ENCODE peak calls at places on chromosomes 1 and 21, in seven cellular contexts. B is mesendoderm, V is H9, R is neuronal stem cell, U is trophoblast cell, X is IMR-90, N is H1. T is an unnamed sample. For H3K79me1, the result is how much of the 10 kb centered on the place peaks cover.

GRCh38 chr1:117162806-117163205 is 41.3 kb upstream of the TRIM45 start:
- DNase-seq in B (no peak), V (no peak), R (no peak), U (peak), X (no peak), N (no peak), T (peak)

GRCh38 chr1:28199328-28200233 is 23.1 kb upstream of the PTAFR start:
- DNase-seq in B (no peak), V (no peak), R (no peak), U (no peak), X (no peak), N (no peak), T (no peak)

GRCh38 chr1:245742891-245743290 is 588.1 kb downstream of the KIF26B start:
- DNase-seq in B (no peak), V (no peak), R (no peak), U (no peak), X (no peak), N (no peak), T (no peak)

GRCh38 chr1:51621161-51621560 is 4.3 kb downstream of the OSBPL9 start:
- DNase-seq in B (peak), V (peak), R (no peak), U (peak), X (no peak), N (no peak), T (no peak)

GRCh38 chr21:46425566-46425965 is 33.1 kb upstream of the DIP2A start:
- DNase-seq in B (no peak), V (no peak), R (no peak), U (no peak), X (no peak), N (no peak), T (no peak)

GRCh38 chr1:202860744-202861419 is 28.1 kb downstream of the RABIF start:
- DNase-seq in B (peak), V (peak), R (peak), U (peak), X (peak), N (peak), T (peak)

GRCh38 chr1:223326776-223327175 is 37.2 kb downstream of the SUSD4 start:
- DNase-seq in B (no peak), V (no peak), R (no peak), U (no peak), X (peak), N (no peak), T (no peak)

GRCh38 chr1:204319462-204319861 is 40.3 kb downstream of the PLEKHA6 start:
- DNase-seq in B (peak), V (no peak), R (no peak), U (peak), X (peak), N (no peak), T (peak)

GRCh38 chr1:218886472-218886871 is 287.2 kb upstream of the LYPLAL1 start:
- DNase-seq in B (no peak), V (no peak), R (no peak), U (no peak), X (peak), N (no peak), T (no peak)

GRCh38 chr1:81329061-81329460 is 471.7 kb upstream of the ADGRL2 start:
- DNase-seq in B (peak), V (no peak), R (no peak), U (no peak), X (no peak), N (no peak), T (no peak)

GRCh38 chr1:30719406-30720270 is 3.7 kb downstream of the MATN1 start:
- DNase-seq in B (no peak), V (no peak), R (peak), U (peak), X (peak), N (no peak), T (peak)

GRCh38 chr1:204336642-204337041 is 23.1 kb downstream of the PLEKHA6 start:
- DNase-seq in B (no peak), V (peak), R (no peak), U (no peak), X (no peak), N (no peak), T (no peak)

GRCh38 chr1:3762873-3763228 is 9.7 kb upstream of the SMIM1 start:
- DNase-seq in B (no peak), V (no peak), R (no peak), U (no peak), X (no peak), N (no peak), T (no peak)

GRCh38 chr1:214506972-214507431 is 44.4 kb downstream of the PTPN14 start:
- DNase-seq in B (peak), V (no peak), R (no peak), U (peak), X (no peak), N (no peak), T (no peak)

GRCh38 chr1:214513394-214513793 is 38.0 kb downstream of the PTPN14 start:
- DNase-seq in B (peak), V (no peak), R (no peak), U (peak), X (no peak), N (no peak), T (no peak)

GRCh38 chr1:214510914-214511638 is 40.3 kb downstream of the PTPN14 start:
- DNase-seq in B (no peak), V (no peak), R (no peak), U (no peak), X (no peak), N (no peak), T (no peak)

GRCh38 chr1:214511639-214511998 is 39.8 kb downstream of the PTPN14 start:
- DNase-seq in B (no peak), V (no peak), R (no peak), U (no peak), X (no peak), N (no peak), T (no peak)

DNA sequence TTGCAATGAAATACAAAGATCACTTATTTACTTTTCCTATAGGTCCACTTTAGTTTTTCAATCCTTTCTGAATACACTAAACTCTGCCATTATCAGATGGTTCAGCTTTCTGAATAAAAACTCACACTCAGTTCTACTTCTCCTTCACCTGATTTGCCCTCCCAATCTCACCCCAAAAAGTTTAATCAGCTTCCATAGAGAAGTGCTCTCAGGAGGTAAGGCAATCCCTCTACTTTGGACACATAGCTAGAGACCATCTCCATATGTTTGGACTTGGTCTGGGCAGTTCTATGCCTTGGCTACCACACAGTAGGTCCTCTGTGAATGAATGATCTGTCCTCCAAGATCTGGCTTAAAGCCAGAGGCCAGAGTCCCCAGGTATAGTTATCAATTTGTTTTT is 40.9 kb downstream of the PTPN14 start:
- DNase-seq in B (no peak), V (no peak), R (no peak), U (no peak), X (no peak), N (no peak), T (no peak)
- H3K79me1 ChIP-seq in B (under half), V (under half), R (under half), U (under half), X (under half), N (under half), T (under half)

GRCh38 chr21:15999741-16000140 is 270.0 kb downstream of the USP25 start:
- DNase-seq in B (no peak), V (no peak), R (no peak), U (no peak), X (no peak), N (no peak), T (no peak)
- H3K79me1 ChIP-seq in B (under half), V (under half), R (under half), U (under half), X (under half), N (under half), T (under half)

DNA sequence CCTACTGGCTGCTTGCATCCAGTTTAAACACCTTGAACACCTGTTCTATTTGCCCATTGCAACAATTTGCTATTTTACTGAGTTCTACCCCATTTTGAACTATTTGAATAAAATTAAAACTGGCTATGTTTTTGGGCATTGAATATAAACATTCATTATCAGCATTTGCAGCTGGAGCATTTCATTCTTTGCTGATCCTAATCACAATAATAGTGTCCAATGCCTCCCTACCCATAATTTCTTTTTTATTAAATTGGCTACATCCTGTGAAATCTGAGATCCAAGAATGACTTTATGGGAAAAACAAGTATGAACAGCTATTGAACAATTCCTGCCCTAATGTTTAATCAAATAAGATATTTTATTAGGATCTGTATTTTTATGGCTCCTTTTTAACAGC is 447.9 kb downstream of the PLA2G4A start:
- DNase-seq in B (no peak), V (no peak), R (no peak), U (no peak), X (no peak), N (no peak), T (no peak)
- H3K79me1 ChIP-seq in B (under half), V (under half), R (under half), U (under half), X (under half), N (under half), T (under half)

DNA sequence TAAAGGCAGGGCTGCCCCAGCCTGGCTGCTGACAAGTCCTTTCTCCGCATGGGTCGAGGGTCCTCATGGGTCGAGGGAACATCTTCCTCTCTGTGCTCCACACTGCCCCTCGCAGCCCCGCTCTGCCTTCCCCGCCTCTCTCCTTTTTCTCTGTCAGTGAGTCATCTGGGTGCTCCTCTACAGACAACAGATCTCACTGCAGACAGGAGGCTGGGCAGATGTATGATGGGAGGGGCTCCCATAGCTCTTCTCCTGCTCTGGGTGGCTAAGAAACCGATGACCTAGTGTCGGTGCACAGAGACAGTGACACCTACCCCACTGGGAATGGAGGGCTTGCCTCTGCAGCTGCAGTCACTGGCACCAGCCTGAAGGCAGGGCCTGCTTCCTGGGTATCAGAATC is 5.5 kb downstream of the KCNA10 start:
- DNase-seq in B (peak), V (peak), R (no peak), U (no peak), X (no peak), N (peak), T (no peak)
- H3K79me1 ChIP-seq in B (under half), V (under half), R (under half), U (under half), X (under half), N (under half), T (under half)

GRCh38 chr21:14318598-14318997 is 64.3 kb downstream of the HSPA13 start:
- DNase-seq in B (no peak), V (no peak), R (no peak), U (no peak), X (no peak), N (no peak), T (no peak)

GRCh38 chr21:14319805-14320204 is 63.1 kb downstream of the HSPA13 start:
- DNase-seq in B (peak), V (no peak), R (no peak), U (no peak), X (no peak), N (no peak), T (no peak)

GRCh38 chr21:14325575-14325974 is 57.4 kb downstream of the HSPA13 start:
- DNase-seq in B (no peak), V (no peak), R (no peak), U (no peak), X (no peak), N (no peak), T (no peak)

DNA sequence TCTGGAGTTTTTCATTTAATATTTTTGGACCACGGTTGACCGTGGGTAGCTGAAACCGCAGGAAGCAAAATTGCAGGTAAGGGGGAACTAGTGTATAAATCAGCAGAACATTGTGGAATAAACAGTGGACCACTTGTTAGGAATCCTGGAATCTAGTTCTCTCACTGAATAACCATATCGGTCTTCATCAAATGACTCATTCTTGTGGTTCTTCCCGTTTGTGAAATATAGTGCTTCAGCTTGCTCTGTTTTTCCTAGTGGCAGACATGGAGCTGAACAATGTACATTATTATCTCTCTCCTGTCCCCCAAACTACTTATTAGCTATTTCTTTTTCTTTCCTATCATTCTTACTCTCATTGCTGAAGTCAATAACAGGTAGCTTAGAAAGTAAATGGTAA is 61.9 kb downstream of the HSPA13 start:
- DNase-seq in B (no peak), V (no peak), R (no peak), U (peak), X (peak), N (no peak), T (peak)
- H3K79me1 ChIP-seq in B (under half), V (under half), R (under half), U (under half), X (under half), N (under half), T (under half)

DNA sequence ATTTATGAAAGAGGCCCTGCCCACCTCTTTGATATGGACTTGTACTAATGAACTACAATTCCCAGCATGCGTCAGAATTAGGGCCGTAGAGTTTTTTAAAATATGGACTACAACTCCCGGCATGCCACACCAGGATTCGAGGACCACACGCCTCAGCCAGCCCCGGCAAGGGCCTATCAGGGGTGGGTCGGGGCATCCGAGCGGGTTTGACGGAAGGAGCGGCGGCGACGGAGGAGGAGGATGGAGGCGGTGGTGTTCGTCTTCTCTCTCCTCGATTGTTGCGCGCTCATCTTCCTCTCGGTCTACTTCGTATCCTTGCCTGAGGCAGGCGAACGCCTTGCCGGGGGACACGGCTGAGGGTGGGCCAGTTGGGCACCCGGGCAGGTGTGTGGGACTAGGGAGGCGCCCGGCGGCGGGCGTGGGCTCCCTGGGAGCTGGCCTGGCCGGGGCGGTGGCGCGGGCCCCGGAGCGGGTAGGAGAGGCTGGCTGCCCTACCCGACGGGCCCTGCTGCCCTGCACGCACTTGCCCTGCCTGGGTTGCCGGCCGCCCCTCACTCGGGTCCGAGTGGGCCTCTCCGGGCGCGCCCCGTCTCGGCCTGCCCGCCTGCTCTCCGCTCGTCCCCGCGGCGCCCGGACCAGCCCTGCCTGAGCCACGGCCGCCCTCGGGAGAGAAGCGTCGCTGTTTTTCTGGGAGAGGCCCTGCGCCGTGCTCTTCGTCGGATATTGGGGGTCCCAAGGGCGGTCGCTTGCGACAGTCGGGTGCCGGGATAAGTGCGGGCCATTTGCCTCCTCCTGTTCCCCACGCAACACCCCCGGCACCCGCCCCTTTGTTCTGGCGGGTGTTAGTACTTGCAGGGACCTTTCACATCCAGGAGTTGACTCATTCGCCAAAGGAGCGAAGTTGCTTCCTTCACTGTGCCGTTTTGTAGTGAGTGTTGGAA is at the start of gene CNIH4:
- DNase-seq in B (peak), V (peak), R (peak), U (peak), X (peak), N (peak), T (peak)
- H3K79me1 ChIP-seq in B (under half), V (under half), R (under half), U (under half), X (under half), N (under half), T (under half)

DNA sequence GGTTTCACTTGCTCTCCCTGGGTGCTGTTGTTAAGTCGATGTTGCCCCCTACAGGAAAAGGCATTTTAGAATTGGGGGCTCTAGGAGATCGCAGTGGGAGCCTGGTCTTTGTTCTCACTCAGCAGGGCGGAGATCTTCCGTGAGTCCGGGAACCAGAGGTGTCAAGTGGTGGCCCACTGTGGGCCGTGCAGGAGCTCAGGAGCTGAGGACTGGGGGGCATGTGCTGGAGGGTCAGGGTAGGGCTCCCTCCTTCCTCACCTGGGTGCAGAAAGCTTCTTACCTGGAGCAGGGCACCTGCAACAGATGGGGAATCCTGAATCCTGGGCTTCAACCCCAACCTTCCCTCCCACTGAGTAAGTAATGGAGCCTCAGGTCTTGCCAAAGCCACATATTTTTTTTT is 392.7 kb downstream of the NPHP4 start:
- DNase-seq in B (no peak), V (peak), R (no peak), U (no peak), X (no peak), N (no peak), T (no peak)
- H3K79me1 ChIP-seq in B (under half), V (under half), R (under half), U (under half), X (under half), N (under half), T (under half)

DNA sequence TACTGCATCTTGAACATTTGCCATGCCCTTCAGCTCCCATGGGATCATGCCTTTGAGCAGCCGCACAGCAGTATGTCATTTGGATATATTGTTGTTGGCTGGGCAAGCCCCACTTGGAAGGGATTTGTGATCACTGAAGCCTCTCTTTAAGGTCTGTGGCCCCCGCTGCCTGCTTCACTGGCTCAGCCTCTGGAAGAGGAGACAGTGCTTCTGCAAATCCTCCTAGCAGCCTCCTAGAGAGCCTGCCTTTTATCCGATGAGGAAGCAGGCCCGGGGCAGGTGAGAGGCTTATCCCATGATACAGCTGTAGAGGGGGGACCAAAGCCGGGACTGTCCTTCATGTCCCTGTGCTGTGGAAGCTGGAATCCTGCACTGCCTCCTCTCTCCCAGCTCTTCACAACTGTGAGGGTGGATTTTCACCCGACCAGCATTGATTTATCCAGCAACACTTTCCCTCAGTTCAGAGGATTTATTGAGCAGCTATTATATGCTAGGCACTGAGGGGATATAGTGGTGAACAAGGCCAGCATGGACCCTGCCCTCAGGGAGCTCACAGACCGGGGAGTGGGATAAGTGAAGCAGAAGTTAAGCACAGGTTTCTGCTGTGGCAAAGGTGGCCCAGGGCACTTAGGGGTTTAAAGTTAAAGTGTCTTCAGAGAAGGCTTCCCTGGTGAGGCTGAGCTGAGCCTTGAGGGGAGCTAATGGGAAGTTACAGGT is 3.9 kb downstream of the TMEM61 start:
- DNase-seq in B (no peak), V (no peak), R (no peak), U (no peak), X (no peak), N (no peak), T (no peak)
- H3K79me1 ChIP-seq in B (under half), V (under half), R (under half), U (under half), X (under half), N (under half), T (under half)

GRCh38 chr21:28253378-28253777 is 739.3 kb downstream of the LTN1 start:
- DNase-seq in B (no peak), V (no peak), R (no peak), U (peak), X (peak), N (no peak), T (peak)
- H3K79me1 ChIP-seq in B (under half), V (under half), R (under half), U (under half), X (under half), N (under half), T (under half)

GRCh38 chr1:8420318-8420717 is 102.4 kb downstream of the SLC45A1 start:
- DNase-seq in B (no peak), V (no peak), R (no peak), U (no peak), X (no peak), N (no peak), T (no peak)
- H3K79me1 ChIP-seq in B (under half), V (under half), R (under half), U (under half), X (under half), N (under half), T (under half)